ENCODE peak calls at places on chromosome 15, in nine cellular contexts. J is Caco-2; G is upper lobe of right lung; R is epithelial cell of esophagus; Z is CD8-positive, alpha-beta T cell; Y is psoas muscle; W is GM12865; A is astrocyte of the spinal cord; X is lower lobe of right lung. B is an unnamed sample.

GRCh38 chr15:85551221-85551832 is 170.9 kb downstream of the AKAP13 start:
- DNase-seq in J (peak), G (no peak), R (no peak), Z (no peak), Y (no peak), W (no peak), A (no peak), X (no peak), B (no peak)

GRCh38 chr15:71048913-71049675 is 66.2 kb upstream of the THSD4 start:
- DNase-seq in J (no peak), G (no peak), R (peak), Z (no peak), Y (no peak), W (no peak), A (peak), X (no peak), B (peak)

GRCh38 chr15:63881431-63881830 is 47.7 kb upstream of the HERC1 start:
- DNase-seq in J (no peak), G (peak), R (no peak), Z (no peak), Y (no peak), W (peak), A (no peak), X (no peak), B (no peak)

GRCh38 chr15:88725305-88726220 is 77.7 kb upstream of the ACAN start:
- DNase-seq in J (no peak), G (no peak), R (no peak), Z (no peak), Y (no peak), W (no peak), A (no peak), X (no peak), B (no peak)

GRCh38 chr15:32879980-32880379 is 162.2 kb downstream of the GREM1 start:
- DNase-seq in J (no peak), G (no peak), R (no peak), Z (no peak), Y (no peak), W (no peak), A (no peak), X (no peak), B (no peak)

GRCh38 chr15:35115155-35115725 is 30.1 kb upstream of the NANOGP8 start:
- DNase-seq in J (no peak), G (no peak), R (no peak), Z (no peak), Y (no peak), W (no peak), A (peak), X (no peak), B (peak)

GRCh38 chr15:67149068-67149841 is 83.9 kb downstream of the SMAD3 start:
- DNase-seq in J (no peak), G (no peak), R (no peak), Z (no peak), Y (no peak), W (no peak), A (no peak), X (no peak), B (no peak)

GRCh38 chr15:45795487-45796069 is 160.7 kb downstream of the SQOR start:
- DNase-seq in J (peak), G (no peak), R (peak), Z (no peak), Y (no peak), W (peak), A (peak), X (no peak), B (peak)

GRCh38 chr15:88450125-88450798 is 16.9 kb downstream of the MRPL46 start:
- DNase-seq in J (peak), G (no peak), R (peak), Z (peak), Y (peak), W (peak), A (peak), X (no peak), B (peak)

GRCh38 chr15:99842071-99842470 is 108.8 kb upstream of the LYSMD4 start:
- DNase-seq in J (no peak), G (no peak), R (no peak), Z (no peak), Y (no peak), W (no peak), A (no peak), X (no peak), B (no peak)

GRCh38 chr15:38299216-38299615 is 46.6 kb downstream of the SPRED1 start:
- DNase-seq in J (no peak), G (no peak), R (no peak), Z (no peak), Y (no peak), W (no peak), A (peak), X (no peak), B (peak)

GRCh38 chr15:77083381-77084160 is 12.7 kb upstream of the TSPAN3 start:
- DNase-seq in J (no peak), G (peak), R (peak), Z (peak), Y (peak), W (peak), A (peak), X (peak), B (no peak)

GRCh38 chr15:38795471-38796245 is 231.0 kb upstream of the RASGRP1 start:
- DNase-seq in J (no peak), G (no peak), R (no peak), Z (no peak), Y (no peak), W (no peak), A (no peak), X (no peak), B (no peak)

GRCh38 chr15:49832421-49832980 is 211.7 kb downstream of the DTWD1 start:
- DNase-seq in J (peak), G (no peak), R (peak), Z (no peak), Y (no peak), W (peak), A (peak), X (no peak), B (peak)

GRCh38 chr15:31483053-31483923 is 156.7 kb downstream of the KLF13 start:
- DNase-seq in J (no peak), G (peak), R (peak), Z (peak), Y (no peak), W (peak), A (no peak), X (no peak), B (no peak)

GRCh38 chr15:40815042-40815678 is 7.9 kb upstream of the DNAJC17 start:
- DNase-seq in J (no peak), G (no peak), R (no peak), Z (no peak), Y (peak), W (no peak), A (no peak), X (no peak), B (no peak)

GRCh38 chr15:52136471-52136993 is 24.0 kb upstream of the BCL2L10 start:
- DNase-seq in J (no peak), G (no peak), R (no peak), Z (no peak), Y (no peak), W (no peak), A (peak), X (no peak), B (peak)

GRCh38 chr15:90036806-90037509 is 35.8 kb downstream of the ZNF710 start:
- DNase-seq in J (no peak), G (peak), R (no peak), Z (no peak), Y (no peak), W (no peak), A (no peak), X (peak), B (no peak)

GRCh38 chr15:82890338-82891024 is 62.0 kb downstream of the HOMER2 start:
- DNase-seq in J (no peak), G (no peak), R (no peak), Z (no peak), Y (no peak), W (no peak), A (no peak), X (no peak), B (no peak)

GRCh38 chr15:99961011-99961441 is 227.8 kb upstream of the LYSMD4 start:
- DNase-seq in J (no peak), G (no peak), R (peak), Z (peak), Y (no peak), W (no peak), A (peak), X (no peak), B (no peak)

GRCh38 chr15:48493084-48493762 is 152.3 kb downstream of the FBN1 start:
- DNase-seq in J (no peak), G (no peak), R (peak), Z (no peak), Y (no peak), W (no peak), A (peak), X (no peak), B (peak)

GRCh38 chr15:43487271-43487895 is 5.6 kb downstream of the TP53BP1 start:
- DNase-seq in J (no peak), G (no peak), R (no peak), Z (no peak), Y (no peak), W (no peak), A (peak), X (no peak), B (no peak)

GRCh38 chr15:66765478-66766281 is 63.6 kb downstream of the SMAD6 start:
- DNase-seq in J (peak), G (peak), R (peak), Z (no peak), Y (peak), W (peak), A (peak), X (peak), B (no peak)

GRCh38 chr15:68775671-68776476 is 44.8 kb downstream of the ANP32A start:
- DNase-seq in J (no peak), G (no peak), R (no peak), Z (no peak), Y (peak), W (no peak), A (peak), X (no peak), B (peak)

GRCh38 chr15:53979051-53979788 is 979 bp downstream of the UNC13C start:
- DNase-seq in J (no peak), G (no peak), R (no peak), Z (no peak), Y (no peak), W (no peak), A (no peak), X (no peak), B (no peak)
- H3K4me3 ChIP-seq in J (no peak), G (peak), R (no peak), Z (no peak), Y (peak), W (no peak), A (no peak), X (no peak), B (peak)

GRCh38 chr15:95887666-95888480 is 442.6 kb upstream of the NR2F2 start:
- DNase-seq in J (no peak), G (no peak), R (peak), Z (no peak), Y (no peak), W (no peak), A (no peak), X (no peak), B (no peak)

GRCh38 chr15:95884276-95884675 is 446.2 kb upstream of the NR2F2 start:
- DNase-seq in J (no peak), G (no peak), R (no peak), Z (no peak), Y (no peak), W (no peak), A (no peak), X (no peak), B (peak)

GRCh38 chr15:95894407-95894956 is 436.0 kb upstream of the NR2F2 start:
- DNase-seq in J (no peak), G (no peak), R (no peak), Z (no peak), Y (no peak), W (no peak), A (no peak), X (no peak), B (peak)

GRCh38 chr15:95883064-95883463 is 447.4 kb upstream of the NR2F2 start:
- DNase-seq in J (no peak), G (no peak), R (no peak), Z (no peak), Y (no peak), W (no peak), A (no peak), X (no peak), B (no peak)

DNA sequence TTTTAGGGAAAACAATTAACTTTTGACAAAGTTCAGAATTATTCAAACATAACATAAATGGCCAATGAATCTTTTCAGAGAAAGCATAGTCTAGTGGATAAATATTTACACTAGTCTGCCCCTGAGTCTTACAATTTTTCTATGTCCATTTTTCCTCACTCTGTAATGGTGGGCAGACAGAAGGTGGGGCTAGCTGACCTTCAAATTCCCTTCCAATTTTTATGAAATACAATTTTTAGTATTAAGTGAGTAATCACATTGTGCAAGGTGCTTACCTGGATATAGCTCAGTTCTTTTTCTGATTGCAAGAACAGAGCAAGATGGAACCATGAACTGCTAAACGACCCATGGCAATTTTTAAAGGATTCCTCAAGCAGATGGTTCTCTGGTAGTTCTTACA is 441.7 kb upstream of the NR2F2 start:
- DNase-seq in J (no peak), G (no peak), R (no peak), Z (no peak), Y (no peak), W (no peak), A (no peak), X (no peak), B (no peak)
- TF ChIP-seq CTCF in J (no peak), G (no peak), R (no peak), Z (no peak), Y (no peak), W (no peak), A (no peak), X (no peak), B (no peak)

GRCh38 chr15:92979011-92979701 is 79.0 kb downstream of the CHD2 start:
- DNase-seq in J (no peak), G (no peak), R (peak), Z (no peak), Y (no peak), W (no peak), A (no peak), X (no peak), B (no peak)
- H3K4me3 ChIP-seq in J (no peak), G (no peak), R (no peak), Z (no peak), Y (no peak), W (no peak), A (no peak), X (no peak), B (no peak)

GRCh38 chr15:74545776-74546656 is 5.0 kb downstream of the ARID3B start:
- DNase-seq in J (no peak), G (peak), R (peak), Z (peak), Y (peak), W (peak), A (peak), X (peak), B (peak)
- TF ChIP-seq CTCF in J (no peak), G (no peak), R (no peak), Z (no peak), Y (no peak), W (no peak), A (no peak), X (no peak), B (no peak)

B was measured in foreskin fibroblast.